ENCODE peak calls at places on chromosomes 13 and 19, in eight cellular contexts. S is ascending aorta, J is tibial artery, F is WTC11, L is activated T-cell treated with anti-CD3 and anti-CD28 coated beads for 48 hours, U is DMS53, X is AG08395, Y is B cell. B is an unnamed sample.

GRCh38 chr13:49669735-49670309 is 21.5 kb downstream of the EBPL start:
- DNase-seq in X (peak; percentile 85), U (peak; percentile 82), F (peak; percentile 64), Y (peak; percentile 58), L (no peak), S (no peak), J (no peak), B (peak; percentile 76)

GRCh38 chr13:112510987-112511715 is 76.8 kb downstream of the TUBGCP3 start:
- DNase-seq in S (no peak), L (no peak), J (no peak), U (no peak), F (no peak), Y (no peak), X (no peak), B (no peak)

GRCh38 chr19:41753159-41753558 is 2.2 kb upstream of the CEACAM6 start:
- DNase-seq in U (peak; percentile 78), L (peak; percentile 72), Y (peak; percentile 60), F (peak; percentile 82), J (no peak), X (peak; percentile 28), S (no peak), B (peak; percentile 75)

GRCh38 chr13:75935805-75936204 is 299.7 kb downstream of the LMO7 start:
- DNase-seq in F (no peak), Y (no peak), X (no peak), J (no peak), S (no peak), L (no peak), U (no peak), B (no peak)

GRCh38 chr13:42101821-42102580 is 53.6 kb downstream of the DGKH start:
- DNase-seq in S (no peak), F (no peak), U (peak; percentile 63), J (no peak), L (no peak), Y (no peak), X (no peak), B (no peak)

GRCh38 chr19:46785054-46785979 is 3.1 kb downstream of the SLC1A5 start:
- DNase-seq in L (no peak), Y (no peak), X (no peak), J (no peak), S (no peak), U (no peak), F (no peak), B (no peak)

GRCh38 chr13:113209880-113210421 is 538 bp downstream of the CUL4A start:
- DNase-seq in Y (peak; percentile 80), J (peak; percentile 72), S (no peak), U (peak; percentile 81), X (peak; percentile 38), F (peak; percentile 68), L (peak; percentile 59), B (peak; percentile 33)

GRCh38 chr13:33015791-33016323 is 366 bp upstream of the KL start:
- DNase-seq in J (no peak), L (peak; percentile 1), S (no peak), U (peak; percentile 68), X (no peak), Y (peak; percentile 31), F (peak; percentile 45), B (no peak)

GRCh38 chr19:1123885-1124677 is 20.3 kb downstream of the GPX4 start:
- DNase-seq in Y (no peak), U (no peak), X (no peak), F (peak; percentile 12), J (no peak), L (no peak), S (no peak), B (no peak)

GRCh38 chr13:106352850-106353249 is 182.6 kb downstream of the EFNB2 start:
- DNase-seq in X (no peak), F (no peak), L (no peak), Y (no peak), S (no peak), J (no peak), U (no peak), B (no peak)

GRCh38 chr13:50348402-50348801 is 333.2 kb downstream of the KCNRG start:
- DNase-seq in L (no peak), J (no peak), U (no peak), Y (no peak), X (no peak), S (no peak), F (no peak), B (no peak)

GRCh38 chr19:11201791-11202190 is 4.4 kb upstream of the KANK2 start:
- DNase-seq in F (no peak), J (no peak), X (no peak), S (no peak), Y (no peak), L (no peak), U (no peak), B (no peak)

GRCh38 chr19:7645656-7646425 is 8.9 kb downstream of the STXBP2 start:
- DNase-seq in S (no peak), X (no peak), L (no peak), J (no peak), Y (peak; percentile 39), F (no peak), U (no peak), B (no peak)

GRCh38 chr19:45568732-45569131 is 15.9 kb downstream of the OPA3 start:
- DNase-seq in U (no peak), X (peak; percentile 57), Y (no peak), S (no peak), F (no peak), J (no peak), L (no peak), B (no peak)

GRCh38 chr13:46286972-46287371 is 75.2 kb downstream of the LRRC63 start:
- DNase-seq in S (no peak), Y (no peak), X (no peak), L (no peak), J (no peak), F (no peak), U (no peak), B (no peak)

GRCh38 chr19:2478324-2478755 is 2.4 kb downstream of the GADD45B start:
- DNase-seq in S (peak; percentile 53), Y (no peak), U (peak; percentile 83), X (no peak), L (peak; percentile 39), F (no peak), J (peak; percentile 92), B (peak; percentile 90)

GRCh38 chr19:31344403-31344802 is 4.8 kb downstream of the TSHZ3 start:
- DNase-seq in X (no peak), S (no peak), J (no peak), U (no peak), F (no peak), Y (no peak), L (no peak), B (no peak)

B was measured in T47D.